ENCODE peak calls at places on chromosome 14, in four cellular contexts. A, B, M and E are unnamed samples.

GRCh38 chr14:91870890-91871289 is 3.6 kb upstream of the TC2N start:
- DNase-seq in M (no peak), A (no peak), B (no peak), E (no peak)

GRCh38 chr14:36512585-36513003 is 7.4 kb downstream of the NKX2-1 start:
- DNase-seq in A (peak), B (no peak), M (no peak), E (no peak)

GRCh38 chr14:97602438-97603117 is 805.4 kb downstream of the VRK1 start:
- DNase-seq in B (no peak), A (no peak), M (no peak), E (no peak)

GRCh38 chr14:92463141-92463540 is 50.4 kb upstream of the RIN3 start:
- DNase-seq in M (peak), B (no peak), A (no peak), E (no peak)

GRCh38 chr14:34179723-34180122 is 228.8 kb upstream of the EGLN3 start:
- DNase-seq in B (no peak), M (no peak), A (no peak), E (no peak)

GRCh38 chr14:76696361-76696760 is 64.9 kb upstream of the VASH1 start:
- DNase-seq in M (no peak), B (no peak), A (peak), E (no peak)

GRCh38 chr14:91352101-91352500 is 65.5 kb downstream of the CCDC88C start:
- DNase-seq in B (no peak), M (no peak), A (no peak), E (no peak)

GRCh38 chr14:72828604-72829003 is 65.3 kb downstream of the DPF3 start:
- DNase-seq in B (no peak), A (no peak), M (no peak), E (no peak)

GRCh38 chr14:104800600-104801283 is at the start of gene ZBTB42:
- DNase-seq in A (peak), B (peak), M (peak), E (peak)

GRCh38 chr14:104888489-104889373 is 23.7 kb downstream of the CEP170B start:
- DNase-seq in B (no peak), A (no peak), M (peak), E (no peak)

GRCh38 chr14:83548061-83548839 is 1981.7 kb upstream of the FLRT2 start:
- DNase-seq in M (no peak), B (no peak), A (peak), E (peak)

GRCh38 chr14:69152181-69152943 is 557 bp downstream of the DCAF5 start:
- DNase-seq in B (peak), M (peak), A (peak), E (no peak)

GRCh38 chr14:39102969-39103957 is at the start of gene SEC23A:
- DNase-seq in A (peak), B (peak), M (peak), E (peak)

GRCh38 chr14:68285421-68286179 is 466.0 kb downstream of the RAD51B start:
- DNase-seq in A (no peak), B (no peak), M (no peak), E (no peak)

GRCh38 chr14:98173291-98173690 is 1098.7 kb downstream of the BCL11B start:
- DNase-seq in M (no peak), A (peak), B (no peak), E (no peak)

GRCh38 chr14:101024686-101025085 is 121.2 kb upstream of the RTL1 start:
- DNase-seq in B (no peak), M (no peak), A (no peak), E (no peak)

GRCh38 chr14:79028281-79028680 is 858.1 kb downstream of the NRXN3 start:
- DNase-seq in B (no peak), M (no peak), A (no peak), E (no peak)

GRCh38 chr14:44372807-44373497 is 134.1 kb downstream of the FSCB start:
- DNase-seq in B (no peak), A (no peak), M (no peak), E (no peak)

GRCh38 chr14:65866906-65867305 is 454.4 kb downstream of the FUT8 start:
- DNase-seq in M (no peak), B (no peak), A (no peak), E (no peak)

GRCh38 chr14:65348137-65348536 is 64.4 kb upstream of the FUT8 start:
- DNase-seq in B (no peak), M (no peak), A (no peak), E (no peak)

GRCh38 chr14:31726337-31726736 is 165.1 kb downstream of the NUBPL start:
- DNase-seq in M (no peak), A (no peak), B (no peak), E (no peak)

GRCh38 chr14:90483551-90483950 is 86.7 kb downstream of the CALM1 start:
- DNase-seq in B (peak), A (no peak), M (no peak), E (no peak)

GRCh38 chr14:105108516-105108864 is 43.3 kb upstream of the GPR132 start:
- DNase-seq in B (no peak), A (no peak), M (no peak), E (no peak)

GRCh38 chr14:54420478-54421116 is 20.6 kb downstream of the CNIH1 start:
- DNase-seq in B (no peak), A (peak), M (peak), E (peak)

GRCh38 chr14:57492859-57493258 is 798 bp downstream of the CCDC198 start:
- DNase-seq in A (peak), B (no peak), M (no peak), E (peak)

GRCh38 chr14:99266181-99267178 is 5.5 kb downstream of the BCL11B start:
- DNase-seq in A (peak), B (peak), M (peak), E (peak)

GRCh38 chr14:91381801-91382670 is 35.6 kb downstream of the CCDC88C start:
- DNase-seq in M (no peak), B (no peak), A (no peak), E (no peak)

GRCh38 chr14:105857816-105858675 is 331.7 kb downstream of the TMEM121 start:
- DNase-seq in A (no peak), B (peak), M (no peak), E (no peak)

GRCh38 chr14:63203618-63204406 is 431 bp upstream of the RHOJ start:
- DNase-seq in A (peak), B (peak), M (peak), E (peak)

GRCh38 chr14:92930737-92931602 is 8.0 kb downstream of the CHGA start:
- DNase-seq in B (no peak), M (no peak), A (no peak), E (no peak)

GRCh38 chr14:57871487-57872080 is 5.7 kb upstream of the SLC35F4 start:
- DNase-seq in A (peak), B (peak), M (peak), E (peak)

GRCh38 chr14:65422093-65422834 is 9.7 kb downstream of the FUT8 start:
- DNase-seq in M (no peak), B (no peak), A (no peak), E (no peak)

GRCh38 chr14:61472801-61473376 is 151.5 kb downstream of the PRKCH start:
- DNase-seq in B (no peak), A (no peak), M (no peak), E (peak)

GRCh38 chr14:99729991-99730875 is 46.1 kb downstream of the CYP46A1 start:
- DNase-seq in B (peak), M (peak), A (peak), E (peak)

GRCh38 chr14:91877376-91877775 is 10.0 kb upstream of the TC2N start:
- DNase-seq in M (no peak), B (no peak), A (no peak), E (no peak)

GRCh38 chr14:103400537-103400936 is 15.3 kb downstream of the MARK3 start:
- DNase-seq in B (no peak), A (no peak), M (no peak), E (no peak)
- H2AK5ac ChIP-seq in B (no peak), A (no peak), M (no peak), E (no peak)

GRCh38 chr14:29898470-29898869 is 29.2 kb downstream of the PRKD1 start:
- DNase-seq in M (no peak), B (no peak), A (no peak), E (no peak)
- H4K5ac ChIP-seq in M (no peak), B (no peak), A (no peak), E (no peak)

GRCh38 chr14:64337901-64338615 is 43.9 kb upstream of the ESR2 start:
- DNase-seq in B (peak), A (peak), M (peak), E (peak)

GRCh38 chr14:64340560-64341196 is 46.5 kb upstream of the ESR2 start:
- DNase-seq in A (peak), B (peak), M (no peak), E (no peak)

DNA sequence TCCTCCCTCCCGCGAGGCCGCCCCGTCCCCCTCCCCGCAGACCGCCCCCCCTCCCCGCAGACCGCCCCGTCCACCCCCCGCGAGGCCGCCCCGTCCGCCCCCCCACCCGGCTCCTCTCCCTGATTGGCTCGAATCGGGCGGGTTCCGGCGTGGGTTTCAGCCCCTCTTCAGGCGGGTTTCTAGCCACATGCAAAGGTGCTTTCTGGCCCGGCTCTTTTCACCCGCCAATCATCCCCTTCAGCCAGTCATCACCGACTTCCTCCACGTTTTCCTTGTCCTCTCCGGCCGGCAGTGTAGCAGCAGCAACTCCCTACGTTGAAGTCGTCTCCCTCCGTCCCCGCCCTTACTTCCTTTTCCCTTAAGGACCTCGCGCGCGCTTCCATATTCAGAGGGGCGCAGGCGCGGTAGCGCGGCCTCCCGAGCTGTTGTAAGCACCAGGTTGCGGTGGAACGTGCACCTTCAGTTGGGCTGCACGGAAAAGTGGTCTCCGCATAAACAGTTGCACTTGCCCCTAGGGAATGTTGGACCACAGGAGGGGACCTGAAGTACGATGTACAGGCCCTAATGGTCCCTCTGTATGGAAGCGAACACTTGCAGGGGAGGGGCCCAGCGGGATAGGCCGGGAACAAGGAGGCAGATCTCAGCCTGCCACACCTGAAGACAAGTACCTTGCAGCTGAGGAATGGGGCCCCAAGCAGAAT is 44.6 kb upstream of the ESR2 start:
- DNase-seq in M (peak), A (peak), B (peak), E (peak)
- H2AK5ac ChIP-seq in M (no peak), A (no peak), B (no peak), E (peak)

GRCh38 chr14:52349731-52350130 is 35.6 kb downstream of the PTGER2 start:
- DNase-seq in B (no peak), M (no peak), A (no peak), E (no peak)

GRCh38 chr14:52350445-52350844 is 36.3 kb downstream of the PTGER2 start:
- DNase-seq in A (no peak), B (no peak), M (no peak), E (no peak)

GRCh38 chr14:52352546-52352945 is 38.4 kb downstream of the PTGER2 start:
- DNase-seq in B (no peak), M (no peak), A (no peak), E (peak)

GRCh38 chr14:52351561-52352491 is 37.7 kb downstream of the PTGER2 start:
- DNase-seq in A (no peak), B (no peak), M (no peak), E (peak)

DNA sequence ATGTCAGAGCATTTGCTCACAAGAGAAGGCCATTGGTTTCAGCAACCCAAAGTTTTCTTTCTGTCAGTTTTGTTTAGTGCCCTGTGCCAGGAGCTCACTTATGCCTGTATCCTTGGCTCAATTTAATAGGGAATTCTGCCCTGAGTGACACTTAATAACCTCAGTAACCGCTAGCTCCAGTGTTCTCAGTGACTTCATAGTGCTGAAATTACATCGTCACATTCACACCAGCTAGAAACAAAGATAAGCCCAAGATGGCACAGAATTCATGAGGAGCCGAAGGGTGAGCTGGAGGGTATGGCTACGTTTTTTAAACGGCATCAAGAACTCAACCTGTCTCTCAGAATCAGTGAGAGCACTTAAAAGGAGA is 37.1 kb downstream of the PTGER2 start:
- DNase-seq in B (no peak), A (peak), M (no peak), E (peak)
- H4K5ac ChIP-seq in B (no peak), A (no peak), M (no peak), E (peak)

GRCh38 chr14:103271189-103271588 is 62.8 kb upstream of the EIF5 start:
- DNase-seq in B (no peak), M (no peak), A (no peak), E (no peak)

GRCh38 chr14:103275000-103275399 is 59.0 kb upstream of the EIF5 start:
- DNase-seq in M (no peak), B (no peak), A (no peak), E (no peak)

GRCh38 chr14:103273145-103273846 is 60.7 kb upstream of the EIF5 start:
- DNase-seq in M (peak), A (no peak), B (no peak), E (no peak)

GRCh38 chr14:103279129-103280025 is 54.7 kb upstream of the EIF5 start:
- DNase-seq in A (peak), B (peak), M (peak), E (no peak)

GRCh38 chr14:103273847-103274615 is 60.0 kb upstream of the EIF5 start:
- DNase-seq in M (peak), A (no peak), B (no peak), E (no peak)
- H2AK5ac ChIP-seq in M (no peak), A (no peak), B (no peak), E (no peak)

DNA sequence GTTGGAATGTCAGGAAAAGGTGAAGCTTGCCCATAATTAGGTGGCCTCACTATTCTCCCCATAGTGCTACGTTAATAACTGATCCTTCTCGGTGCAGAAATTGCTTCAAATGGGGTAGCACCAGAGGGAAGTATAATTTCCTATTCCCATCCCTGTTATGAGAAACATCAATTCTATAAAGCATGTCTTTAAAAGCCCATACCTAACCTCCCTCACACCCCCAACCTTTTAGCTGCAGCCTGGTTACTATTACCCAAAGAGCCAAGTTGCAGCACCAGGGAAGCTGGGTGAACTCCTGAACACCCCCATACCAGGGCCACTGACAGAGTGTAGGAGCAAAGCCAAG is 15.2 kb downstream of the RBM23 start:
- DNase-seq in M (no peak), A (no peak), B (no peak), E (no peak)
- H4K5ac ChIP-seq in M (no peak), A (no peak), B (no peak), E (no peak)